ENCODE peak calls at places on chromosomes 3 and 15, in nine cellular contexts. C, S, N, G, K, T, J, D and P are unnamed samples.

GRCh38 chr15:40768492-40769309 is 1.1 kb upstream of the C15orf62 start:
- DNase-seq in G (no peak), J (no peak), C (no peak), T (no peak), S (no peak), D (no peak), N (no peak), K (no peak), P (no peak)

GRCh38 chr3:137768361-137769320 is 4.5 kb downstream of the SOX14 start:
- DNase-seq in C (no peak), J (no peak), N (no peak), D (no peak), S (no peak), K (peak), G (no peak), T (no peak), P (peak)

GRCh38 chr3:175662815-175663214 is 803.7 kb downstream of the NAALADL2 start:
- DNase-seq in D (no peak), J (no peak), S (no peak), T (no peak), K (no peak), C (no peak), N (no peak), G (no peak), P (no peak)

GRCh38 chr3:126117786-126118185 is 33.9 kb upstream of the SLC41A3 start:
- DNase-seq in T (no peak), S (no peak), N (no peak), D (no peak), J (peak), G (peak), K (no peak), C (no peak), P (no peak)

GRCh38 chr15:93980149-93980911 is 251.0 kb upstream of the MCTP2 start:
- DNase-seq in N (no peak), G (no peak), J (no peak), D (no peak), T (no peak), C (no peak), K (no peak), S (no peak), P (no peak)

GRCh38 chr3:60770532-60770931 is 480.7 kb downstream of the FHIT start:
- DNase-seq in J (no peak), N (no peak), K (no peak), S (no peak), G (no peak), T (no peak), C (no peak), D (no peak), P (peak)

GRCh38 chr15:41832875-41833274 is 5.0 kb downstream of the JMJD7 start:
- DNase-seq in J (no peak), K (no peak), C (no peak), G (no peak), S (peak), T (no peak), D (no peak), N (no peak), P (no peak)

GRCh38 chr3:131386429-131386926 is 4.9 kb downstream of the NUDT16 start:
- DNase-seq in C (no peak), S (peak), D (peak), G (no peak), K (peak), J (no peak), T (no peak), N (no peak), P (peak)

GRCh38 chr15:41804920-41805666 is 22.8 kb upstream of the JMJD7 start:
- DNase-seq in C (no peak), G (no peak), T (no peak), N (no peak), S (no peak), K (no peak), D (no peak), J (no peak), P (peak)

GRCh38 chr3:23830869-23831484 is 25.2 kb downstream of the UBE2E1 start:
- DNase-seq in J (no peak), T (no peak), S (no peak), G (no peak), C (no peak), N (no peak), K (no peak), D (no peak), P (no peak)

GRCh38 chr3:39809181-39809994 is at the start of gene MYRIP:
- DNase-seq in D (no peak), N (no peak), K (peak), J (peak), S (peak), T (peak), G (peak), C (peak), P (peak)

GRCh38 chr3:117532268-117532667 is 822.7 kb downstream of the TUSC7 start:
- DNase-seq in D (no peak), S (no peak), K (no peak), G (no peak), C (no peak), T (no peak), J (no peak), N (no peak), P (no peak)

GRCh38 chr3:97636465-97636864 is 128.1 kb upstream of the ARL6 start:
- DNase-seq in T (no peak), G (no peak), N (no peak), D (no peak), S (no peak), J (no peak), C (no peak), K (no peak), P (no peak)

GRCh38 chr3:125143982-125144652 is 68.4 kb downstream of the SLC12A8 start:
- DNase-seq in G (no peak), C (no peak), N (no peak), J (no peak), D (no peak), S (no peak), T (no peak), K (no peak), P (no peak)

GRCh38 chr15:39243396-39243795 is 337.5 kb upstream of the THBS1 start:
- DNase-seq in T (no peak), N (no peak), D (no peak), C (no peak), J (no peak), G (no peak), K (no peak), S (no peak), P (peak)